ENCODE peak calls at places on chromosomes 3 and 15, in ten cellular contexts. D is AG09309; A is CD4-positive, alpha-beta T cell; W is astrocyte of the cerebellum; T is GM10248; K is GM12865; C is dorsolateral prefrontal cortex; V is WTC11; G is ascending aorta; O is BJ. R is an unnamed sample.

GRCh38 chr3:72127843-72128242 is 342.9 kb upstream of the PROK2 start:
- DNase-seq in D (no peak), A (no peak), W (no peak), T (no peak), K (no peak), C (no peak), V (no peak), G (no peak), O (no peak), R (no peak)

GRCh38 chr3:129087138-129087702 is 26.6 kb downstream of the GP9 start:
- DNase-seq in D (no peak), A (no peak), W (no peak), T (no peak), K (no peak), C (no peak), V (no peak), G (peak; percentile 86), O (no peak), R (no peak)

GRCh38 chr15:33068531-33068990 is 126.0 kb downstream of the FMN1 start:
- DNase-seq in D (no peak), A (no peak), W (no peak), T (no peak), K (no peak), C (no peak), V (no peak), G (no peak), O (peak; percentile 14), R (no peak)

GRCh38 chr3:42697326-42698051 is 5.1 kb downstream of the HHATL start:
- DNase-seq in D (no peak), A (no peak), W (no peak), T (no peak), K (no peak), C (no peak), V (no peak), G (peak; percentile 60), O (no peak), R (no peak)

GRCh38 chr3:184448321-184449160 is 68.7 kb downstream of the CHRD start:
- DNase-seq in D (peak; percentile 55), A (no peak), W (peak; percentile 95), T (no peak), K (no peak), C (no peak), V (no peak), G (no peak), O (no peak), R (no peak)

GRCh38 chr3:14391033-14391432 is 11.4 kb upstream of the SLC6A6 start:
- DNase-seq in D (peak; percentile 74), A (no peak), W (no peak), T (no peak), K (no peak), C (peak; percentile 72), V (no peak), G (peak; percentile 81), O (peak; percentile 74), R (peak; percentile 65)

GRCh38 chr15:96347181-96348111 is 16.9 kb downstream of the NR2F2 start:
- DNase-seq in D (no peak), A (no peak), W (no peak), T (no peak), K (no peak), C (no peak), V (peak; percentile 45), G (peak; percentile 57), O (no peak), R (no peak)

GRCh38 chr3:100001514-100002270 is 112.6 kb downstream of the FILIP1L start:
- DNase-seq in D (no peak), A (no peak), W (no peak), T (no peak), K (no peak), C (no peak), V (no peak), G (no peak), O (no peak), R (no peak)

GRCh38 chr3:52514576-52514975 is 19.1 kb downstream of the NT5DC2 start:
- DNase-seq in D (no peak), A (no peak), W (no peak), T (no peak), K (no peak), C (no peak), V (no peak), G (no peak), O (no peak), R (no peak)
- TF ChIP-seq CTCF in D (no peak), A (no peak), W (no peak), T (no peak), K (no peak), C (no peak), V (no peak), G (no peak), O (no peak), R (no peak)

DNA sequence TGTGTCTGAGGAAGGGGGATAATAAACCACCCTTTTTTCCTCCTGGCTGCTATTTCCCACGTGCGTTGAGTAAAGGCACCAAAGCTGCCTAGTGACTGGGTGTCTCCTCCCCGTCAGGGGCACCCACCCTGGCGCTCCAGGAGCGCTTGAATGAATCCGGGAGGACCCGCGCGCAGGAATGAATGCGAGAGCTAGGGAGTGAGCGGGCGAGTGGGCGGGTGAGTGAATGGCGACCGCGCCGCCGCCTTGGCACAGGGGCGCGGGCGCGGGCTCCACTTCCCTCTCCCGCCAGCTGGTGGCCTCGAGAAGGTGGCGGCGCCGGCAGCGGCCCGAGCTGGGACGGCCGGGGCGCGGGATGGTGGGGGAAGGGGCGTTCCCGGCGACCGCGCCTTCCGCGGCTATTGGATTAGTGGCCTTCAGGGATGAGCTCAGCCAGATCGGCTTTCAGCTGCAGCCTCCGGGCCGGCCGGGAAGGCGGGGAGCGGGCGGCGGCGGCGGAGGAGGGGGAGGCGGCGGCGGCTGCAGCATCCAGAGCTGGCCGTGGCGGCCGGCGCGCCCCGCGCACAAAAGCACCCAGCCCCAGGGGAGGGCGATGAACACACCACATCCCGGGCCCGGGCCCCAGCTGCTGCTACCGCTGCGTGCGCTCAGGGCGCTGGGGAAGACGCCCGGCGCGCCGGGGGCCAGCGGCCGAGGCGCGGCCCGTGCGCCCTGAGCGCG is at the start of gene SPSB4:
- DNase-seq in D (no peak), A (no peak), W (no peak), T (no peak), K (no peak), C (no peak), V (peak; percentile 91), G (peak; percentile 74), O (no peak), R (no peak)
- TF ChIP-seq CTCF in D (no peak), A (no peak), W (no peak), T (no peak), K (no peak), C (no peak), V (peak; percentile 13), G (peak; percentile 57), O (no peak), R (no peak)

GRCh38 chr3:152109038-152109437 is 159.7 kb upstream of the MBNL1 start:
- DNase-seq in D (no peak), A (no peak), W (no peak), T (no peak), K (no peak), C (no peak), V (no peak), G (no peak), O (no peak), R (no peak)
- TF ChIP-seq CTCF in D (no peak), A (no peak), W (no peak), T (no peak), K (no peak), C (no peak), V (no peak), G (no peak), O (no peak), R (no peak)

GRCh38 chr15:44298878-44299277 is 10.4 kb downstream of the GOLM2 start:
- DNase-seq in D (no peak), A (no peak), W (no peak), T (no peak), K (no peak), C (no peak), V (peak; percentile 52), G (no peak), O (no peak), R (no peak)
- TF ChIP-seq CTCF in D (peak; percentile 33), A (no peak), W (peak; percentile 48), T (peak; percentile 6), K (peak; percentile 30), C (no peak), V (peak; percentile 44), G (no peak), O (peak; percentile 40), R (peak; percentile 9)

GRCh38 chr3:111519193-111519592 is 22.8 kb upstream of the CD96 start:
- DNase-seq in D (no peak), A (no peak), W (no peak), T (no peak), K (no peak), C (no peak), V (no peak), G (no peak), O (no peak), R (no peak)
- TF ChIP-seq CTCF in D (no peak), A (no peak), W (no peak), T (no peak), K (no peak), C (no peak), V (no peak), G (no peak), O (no peak), R (no peak)